ENCODE peak calls at places on chromosome 2, in four cellular contexts. Z is HepG2, B is SK-N-SH, S is K562. H is an unnamed sample.
A peak's percentile ranks its signal among the peaks of the same experiment; 100 is the strongest.

GRCh38 chr2:176188218-176188968 is at the start of gene HOXD1:
- DNase-seq in S (peak; percentile 42), B (peak; percentile 95), Z (peak; percentile 71), H (peak; percentile 70)

GRCh38 chr2:19580264-19580663 is 221.8 kb upstream of the OSR1 start:
- DNase-seq in Z (no peak), B (no peak), S (no peak), H (no peak)

GRCh38 chr2:75180476-75180875 is 18.8 kb downstream of the TACR1 start:
- DNase-seq in Z (no peak), B (no peak), S (no peak), H (no peak)

GRCh38 chr2:206989306-206989705 is 50.0 kb downstream of the CPO start:
- DNase-seq in B (peak; percentile 37), S (peak; percentile 37), Z (peak; percentile 49), H (peak; percentile 52)

GRCh38 chr2:44245068-44245861 is 30.0 kb upstream of the SLC3A1 start:
- DNase-seq in B (no peak), S (no peak), Z (no peak), H (no peak)

GRCh38 chr2:149431337-149431736 is 101.0 kb downstream of the LYPD6 start:
- DNase-seq in S (no peak), B (no peak), Z (no peak), H (no peak)

GRCh38 chr2:238240761-238241711 is 1.2 kb upstream of the HES6 start:
- DNase-seq in Z (no peak), S (peak; percentile 35), B (no peak), H (peak; percentile 89)

GRCh38 chr2:161424992-161425391 is 8.9 kb downstream of the TBR1 start:
- DNase-seq in S (no peak), B (no peak), Z (no peak), H (no peak)

GRCh38 chr2:23649819-23650218 is 264.8 kb downstream of the KLHL29 start:
- DNase-seq in Z (no peak), S (no peak), B (peak; percentile 66), H (no peak)

GRCh38 chr2:16908671-16909070 is 243.0 kb upstream of the CYRIA start:
- DNase-seq in S (no peak), Z (no peak), B (no peak), H (no peak)

GRCh38 chr2:15765686-15766302 is 174.1 kb downstream of the DDX1 start:
- DNase-seq in B (no peak), S (no peak), Z (no peak), H (no peak)

GRCh38 chr2:236496311-236496710 is 73.3 kb upstream of the ACKR3 start:
- DNase-seq in S (no peak), B (no peak), Z (no peak), H (no peak)

GRCh38 chr2:8525582-8526402 is 156.1 kb upstream of the ID2 start:
- DNase-seq in S (peak; percentile 95), B (peak; percentile 79), Z (peak; percentile 92), H (peak; percentile 50)

GRCh38 chr2:27323592-27324285 is 842 bp upstream of the MPV17 start:
- DNase-seq in Z (no peak), B (no peak), S (no peak), H (no peak)

GRCh38 chr2:46299365-46300263 is 2.4 kb downstream of the EPAS1 start:
- DNase-seq in S (peak; percentile 45), Z (peak; percentile 58), B (peak; percentile 72), H (peak; percentile 31)

GRCh38 chr2:231926761-231927565 is 767 bp upstream of the NPPC start:
- DNase-seq in S (no peak), Z (no peak), B (peak; percentile 49), H (peak; percentile 69)

GRCh38 chr2:55839182-55839819 is 84.3 kb downstream of the EFEMP1 start:
- DNase-seq in B (no peak), S (no peak), Z (peak; percentile 91), H (peak; percentile 8)

GRCh38 chr2:172743143-172743542 is 7.5 kb downstream of the RAPGEF4 start:
- DNase-seq in S (no peak), Z (no peak), B (no peak), H (no peak)

GRCh38 chr2:186031229-186031628 is 292.6 kb downstream of the FSIP2 start:
- DNase-seq in B (no peak), Z (no peak), S (no peak), H (no peak)
- TF ChIP-seq FOXJ3 in B (no peak), Z (no peak), S (no peak), H (no peak)

GRCh38 chr2:186691900-186692299 is 2.0 kb upstream of the FAM171B start:
- DNase-seq in Z (no peak), S (no peak), B (no peak), H (no peak)

GRCh38 chr2:186691231-186691630 is 2.6 kb upstream of the FAM171B start:
- DNase-seq in B (no peak), Z (no peak), S (no peak), H (no peak)

GRCh38 chr2:186695081-186695756 is 1.4 kb downstream of the FAM171B start:
- DNase-seq in B (peak; percentile 44), S (no peak), Z (no peak), H (no peak)

GRCh38 chr2:186690796-186691195 is 3.1 kb upstream of the FAM171B start:
- DNase-seq in S (no peak), B (no peak), Z (no peak), H (no peak)

GRCh38 chr2:186693446-186693842 is 416 bp upstream of the FAM171B start:
- DNase-seq in S (no peak), Z (no peak), B (no peak), H (no peak)
- TF ChIP-seq FOXJ3 in S (no peak), Z (no peak), B (no peak), H (no peak)

GRCh38 chr2:128550389-128550788 is 231.7 kb upstream of the HS6ST1 start:
- DNase-seq in Z (no peak), B (no peak), S (no peak), H (no peak)

GRCh38 chr2:128552141-128552805 is 233.6 kb upstream of the HS6ST1 start:
- DNase-seq in Z (no peak), S (no peak), B (no peak), H (no peak)

GRCh38 chr2:128552806-128553551 is 234.3 kb upstream of the HS6ST1 start:
- DNase-seq in S (no peak), B (no peak), Z (no peak), H (no peak)

GRCh38 chr2:128550801-128551416 is 232.2 kb upstream of the HS6ST1 start:
- DNase-seq in B (no peak), S (no peak), Z (no peak), H (no peak)

GRCh38 chr2:128551435-128551834 is 232.8 kb upstream of the HS6ST1 start:
- DNase-seq in B (no peak), S (no peak), Z (no peak), H (no peak)
- TF ChIP-seq FOXJ3 in B (no peak), S (no peak), Z (no peak), H (no peak)

GRCh38 chr2:160379399-160379798 is 114.2 kb downstream of the RBMS1 start:
- DNase-seq in Z (no peak), B (no peak), S (no peak), H (no peak)
- TF ChIP-seq FOXJ3 in Z (no peak), B (no peak), S (no peak), H (no peak)

GRCh38 chr2:241908686-241909420 is 39.3 kb downstream of the RTP5 start:
- DNase-seq in B (no peak), Z (no peak), S (no peak), H (no peak)
- TF ChIP-seq FOXJ3 in B (no peak), Z (no peak), S (no peak), H (no peak)